ENCODE peak calls at places on chromosomes 6 and 20, in six cellular contexts. One of them, this sample, is unnamed.

GRCh38 chr6:39415482-39415881 is 93.0 kb upstream of the KCNK16 start:
- DNase-seq in hepatic stellate cell: no peak
- DNase-seq in Panc1: no peak
- DNase-seq in CD8-positive, alpha-beta T cell: no peak
- DNase-seq in RCC 7860: no peak
- DNase-seq in brain microvascular endothelial cell: no peak
- DNase-seq in this sample: no peak

GRCh38 chr6:20569000-20569610 is 34.8 kb downstream of the CDKAL1 start:
- DNase-seq in hepatic stellate cell: no peak
- DNase-seq in Panc1: no peak
- DNase-seq in CD8-positive, alpha-beta T cell: no peak
- DNase-seq in RCC 7860: no peak
- DNase-seq in brain microvascular endothelial cell: no peak
- DNase-seq in this sample: no peak

GRCh38 chr6:160462551-160463109 is 114.5 kb downstream of the SLC22A3 start:
- DNase-seq in hepatic stellate cell: peak
- DNase-seq in Panc1: no peak
- DNase-seq in CD8-positive, alpha-beta T cell: peak
- DNase-seq in RCC 7860: peak
- DNase-seq in brain microvascular endothelial cell: peak
- DNase-seq in this sample: peak

GRCh38 chr6:129575378-129576118 is 134.4 kb downstream of the ARHGAP18 start:
- DNase-seq in hepatic stellate cell: peak
- DNase-seq in Panc1: no peak
- DNase-seq in CD8-positive, alpha-beta T cell: no peak
- DNase-seq in RCC 7860: peak
- DNase-seq in brain microvascular endothelial cell: peak
- DNase-seq in this sample: peak

GRCh38 chr20:36472656-36473071 is 68.7 kb upstream of the MYL9 start:
- DNase-seq in hepatic stellate cell: no peak
- DNase-seq in Panc1: no peak
- DNase-seq in CD8-positive, alpha-beta T cell: no peak
- DNase-seq in RCC 7860: no peak
- DNase-seq in brain microvascular endothelial cell: no peak
- DNase-seq in this sample: no peak

GRCh38 chr20:26163890-26164289 is 467.2 kb upstream of the ZNF337 start:
- DNase-seq in hepatic stellate cell: peak
- DNase-seq in Panc1: no peak
- DNase-seq in CD8-positive, alpha-beta T cell: no peak
- DNase-seq in RCC 7860: peak
- DNase-seq in brain microvascular endothelial cell: peak
- DNase-seq in this sample: no peak

GRCh38 chr6:37106554-37106953 is 63.4 kb upstream of the PIM1 start:
- DNase-seq in hepatic stellate cell: no peak
- DNase-seq in Panc1: no peak
- DNase-seq in CD8-positive, alpha-beta T cell: no peak
- DNase-seq in RCC 7860: no peak
- DNase-seq in brain microvascular endothelial cell: no peak
- DNase-seq in this sample: no peak

GRCh38 chr6:3628143-3628840 is 123.2 kb downstream of the PXDC1 start:
- DNase-seq in hepatic stellate cell: no peak
- DNase-seq in Panc1: no peak
- DNase-seq in CD8-positive, alpha-beta T cell: peak
- DNase-seq in RCC 7860: no peak
- DNase-seq in brain microvascular endothelial cell: no peak
- DNase-seq in this sample: no peak

GRCh38 chr6:44672086-44672485 is 284.6 kb downstream of the CDC5L start:
- DNase-seq in hepatic stellate cell: no peak
- DNase-seq in Panc1: no peak
- DNase-seq in CD8-positive, alpha-beta T cell: peak
- DNase-seq in RCC 7860: no peak
- DNase-seq in brain microvascular endothelial cell: no peak
- DNase-seq in this sample: no peak

GRCh38 chr6:2623348-2623747 is 127.4 kb downstream of the MYLK4 start:
- DNase-seq in hepatic stellate cell: no peak
- DNase-seq in Panc1: no peak
- DNase-seq in CD8-positive, alpha-beta T cell: no peak
- DNase-seq in RCC 7860: no peak
- DNase-seq in brain microvascular endothelial cell: peak
- DNase-seq in this sample: no peak

GRCh38 chr20:47051936-47052566 is 157.4 kb downstream of the EYA2 start:
- DNase-seq in hepatic stellate cell: no peak
- DNase-seq in Panc1: no peak
- DNase-seq in CD8-positive, alpha-beta T cell: no peak
- DNase-seq in RCC 7860: no peak
- DNase-seq in brain microvascular endothelial cell: no peak
- DNase-seq in this sample: no peak

GRCh38 chr20:43982016-43982415 is 67.4 kb downstream of the TOX2 start:
- DNase-seq in hepatic stellate cell: no peak
- DNase-seq in Panc1: no peak
- DNase-seq in CD8-positive, alpha-beta T cell: no peak
- DNase-seq in RCC 7860: no peak
- DNase-seq in brain microvascular endothelial cell: no peak
- DNase-seq in this sample: no peak

GRCh38 chr6:39193201-39193791 is 36.0 kb downstream of the KCNK5 start:
- DNase-seq in hepatic stellate cell: no peak
- DNase-seq in Panc1: no peak
- DNase-seq in CD8-positive, alpha-beta T cell: no peak
- DNase-seq in RCC 7860: no peak
- DNase-seq in brain microvascular endothelial cell: no peak
- DNase-seq in this sample: no peak

GRCh38 chr6:43465978-43466377 is 10.6 kb upstream of the DLK2 start:
- DNase-seq in hepatic stellate cell: no peak
- DNase-seq in Panc1: no peak
- DNase-seq in CD8-positive, alpha-beta T cell: no peak
- DNase-seq in RCC 7860: no peak
- DNase-seq in brain microvascular endothelial cell: no peak
- DNase-seq in this sample: no peak

GRCh38 chr6:16964553-16965499 is 137.0 kb upstream of the STMND1 start:
- DNase-seq in hepatic stellate cell: peak
- DNase-seq in Panc1: peak
- DNase-seq in CD8-positive, alpha-beta T cell: peak
- DNase-seq in RCC 7860: peak
- DNase-seq in brain microvascular endothelial cell: peak
- DNase-seq in this sample: peak

GRCh38 chr6:142685852-142686718 is 258.9 kb downstream of the HIVEP2 start:
- DNase-seq in hepatic stellate cell: no peak
- DNase-seq in Panc1: no peak
- DNase-seq in CD8-positive, alpha-beta T cell: no peak
- DNase-seq in RCC 7860: no peak
- DNase-seq in brain microvascular endothelial cell: no peak
- DNase-seq in this sample: no peak

GRCh38 chr6:167325766-167326165 is 880 bp downstream of the TTLL2 start:
- DNase-seq in hepatic stellate cell: no peak
- DNase-seq in Panc1: no peak
- DNase-seq in CD8-positive, alpha-beta T cell: no peak
- DNase-seq in RCC 7860: no peak
- DNase-seq in brain microvascular endothelial cell: no peak
- DNase-seq in this sample: no peak

GRCh38 chr20:5070081-5070480 is 49.7 kb downstream of the PCNA start:
- DNase-seq in hepatic stellate cell: no peak
- DNase-seq in Panc1: no peak
- DNase-seq in CD8-positive, alpha-beta T cell: no peak
- DNase-seq in RCC 7860: no peak
- DNase-seq in brain microvascular endothelial cell: no peak
- DNase-seq in this sample: no peak

GRCh38 chr6:26240981-26241770 is 123.8 kb upstream of the BTN3A2 start:
- DNase-seq in hepatic stellate cell: no peak
- DNase-seq in Panc1: no peak
- DNase-seq in CD8-positive, alpha-beta T cell: no peak
- DNase-seq in RCC 7860: no peak
- DNase-seq in brain microvascular endothelial cell: peak
- DNase-seq in this sample: peak

GRCh38 chr20:7926767-7927166 is 13.5 kb downstream of the HAO1 start:
- DNase-seq in hepatic stellate cell: no peak
- DNase-seq in Panc1: no peak
- DNase-seq in CD8-positive, alpha-beta T cell: no peak
- DNase-seq in RCC 7860: no peak
- DNase-seq in brain microvascular endothelial cell: peak
- DNase-seq in this sample: peak

GRCh38 chr6:31528821-31529328 is at the start of gene MCCD1:
- DNase-seq in hepatic stellate cell: no peak
- DNase-seq in Panc1: no peak
- DNase-seq in CD8-positive, alpha-beta T cell: no peak
- DNase-seq in RCC 7860: no peak
- DNase-seq in brain microvascular endothelial cell: no peak
- DNase-seq in this sample: no peak

GRCh38 chr6:94050515-94050914 is 631.2 kb upstream of the EPHA7 start:
- DNase-seq in hepatic stellate cell: no peak
- DNase-seq in Panc1: no peak
- DNase-seq in CD8-positive, alpha-beta T cell: no peak
- DNase-seq in RCC 7860: no peak
- DNase-seq in brain microvascular endothelial cell: no peak
- DNase-seq in this sample: no peak

GRCh38 chr6:169847773-169848380 is 96.5 kb downstream of the ERMARD start:
- DNase-seq in hepatic stellate cell: no peak
- DNase-seq in Panc1: no peak
- DNase-seq in CD8-positive, alpha-beta T cell: no peak
- DNase-seq in RCC 7860: peak
- DNase-seq in brain microvascular endothelial cell: no peak
- DNase-seq in this sample: no peak

GRCh38 chr6:68876792-68877493 is 241.9 kb downstream of the ADGRB3 start:
- DNase-seq in hepatic stellate cell: peak
- DNase-seq in Panc1: no peak
- DNase-seq in CD8-positive, alpha-beta T cell: no peak
- DNase-seq in RCC 7860: peak
- DNase-seq in brain microvascular endothelial cell: no peak
- DNase-seq in this sample: peak

GRCh38 chr20:36856691-36857635 is 19.0 kb upstream of the TLDC2 start:
- DNase-seq in hepatic stellate cell: no peak
- DNase-seq in Panc1: no peak
- DNase-seq in CD8-positive, alpha-beta T cell: peak
- DNase-seq in RCC 7860: no peak
- DNase-seq in brain microvascular endothelial cell: no peak
- DNase-seq in this sample: peak

GRCh38 chr20:33110147-33110825 is 30.8 kb downstream of the BPIFB4 start:
- DNase-seq in hepatic stellate cell: no peak
- DNase-seq in Panc1: no peak
- DNase-seq in CD8-positive, alpha-beta T cell: no peak
- DNase-seq in RCC 7860: no peak
- DNase-seq in brain microvascular endothelial cell: no peak
- DNase-seq in this sample: no peak

GRCh38 chr6:157724960-157725741 is 97.9 kb upstream of the SNX9 start:
- DNase-seq in hepatic stellate cell: no peak
- DNase-seq in Panc1: no peak
- DNase-seq in CD8-positive, alpha-beta T cell: peak
- DNase-seq in RCC 7860: no peak
- DNase-seq in brain microvascular endothelial cell: no peak
- DNase-seq in this sample: no peak

GRCh38 chr6:12008366-12009179 is 3.5 kb upstream of the HIVEP1 start:
- DNase-seq in hepatic stellate cell: peak
- DNase-seq in Panc1: no peak
- DNase-seq in CD8-positive, alpha-beta T cell: peak
- DNase-seq in RCC 7860: peak
- DNase-seq in brain microvascular endothelial cell: peak
- DNase-seq in this sample: peak

GRCh38 chr20:32165836-32166545 is 41.6 kb downstream of the PLAGL2 start:
- DNase-seq in hepatic stellate cell: no peak
- DNase-seq in Panc1: no peak
- DNase-seq in CD8-positive, alpha-beta T cell: no peak
- DNase-seq in RCC 7860: no peak
- DNase-seq in brain microvascular endothelial cell: no peak
- DNase-seq in this sample: no peak

This sample was measured in lung microvascular endothelial cell.